ENCODE peak calls at places on chromosomes 1 and 21, in seven cellular contexts. M is neural crest cell, O is right lobe of liver, I is H54, J is uterus, P is right cardiac atrium, G is stromal cell of bone marrow. Q is an unnamed sample.

GRCh38 chr1:192053661-192054060 is 104.6 kb upstream of the RGS18 start:
- DNase-seq in M (no peak), O (no peak), I (no peak), J (no peak), P (no peak), G (peak; percentile 22), Q (no peak)

GRCh38 chr1:234598974-234599616 is 10.9 kb downstream of the IRF2BP2 start:
- DNase-seq in M (no peak), O (peak; percentile 49), I (no peak), J (no peak), P (peak; percentile 73), G (no peak), Q (no peak)

GRCh38 chr1:184456189-184456588 is 69.4 kb downstream of the C1orf21 start:
- DNase-seq in M (no peak), O (no peak), I (no peak), J (no peak), P (no peak), G (no peak), Q (no peak)

GRCh38 chr1:47650205-47650604 is 212.4 kb downstream of the FOXD2 start:
- DNase-seq in M (no peak), O (peak; percentile 62), I (peak; percentile 63), J (no peak), P (no peak), G (peak; percentile 33), Q (no peak)

GRCh38 chr1:236394905-236395779 is 1.1 kb downstream of the EDARADD start:
- DNase-seq in M (peak; percentile 35), O (peak; percentile 32), I (no peak), J (peak; percentile 17), P (peak; percentile 62), G (no peak), Q (no peak)

GRCh38 chr1:22729921-22730320 is 19.3 kb downstream of the EPHB2 start:
- DNase-seq in M (no peak), O (no peak), I (no peak), J (no peak), P (no peak), G (no peak), Q (no peak)

GRCh38 chr1:1777510-1777909 is 760 bp downstream of the NADK start:
- DNase-seq in M (no peak), O (no peak), I (no peak), J (no peak), P (peak; percentile 87), G (peak; percentile 33), Q (no peak)

GRCh38 chr1:152035406-152036315 is 1.1 kb downstream of the S100A11 start:
- DNase-seq in M (no peak), O (no peak), I (no peak), J (no peak), P (no peak), G (no peak), Q (no peak)

GRCh38 chr1:93177991-93178390 is 2.2 kb downstream of the TMED5 start:
- DNase-seq in M (no peak), O (no peak), I (no peak), J (no peak), P (no peak), G (no peak), Q (no peak)

GRCh38 chr1:201759194-201759814 is 69.7 kb upstream of the IPO9 start:
- DNase-seq in M (no peak), O (no peak), I (no peak), J (no peak), P (no peak), G (peak; percentile 67), Q (no peak)

GRCh38 chr21:35142036-35142825 is 93.1 kb upstream of the RUNX1 start:
- DNase-seq in M (no peak), O (no peak), I (no peak), J (no peak), P (no peak), G (no peak), Q (no peak)

GRCh38 chr1:17671314-17671705 is 83.8 kb upstream of the ACTL8 start:
- DNase-seq in M (no peak), O (no peak), I (no peak), J (no peak), P (peak; percentile 29), G (no peak), Q (no peak)

GRCh38 chr1:65317866-65318653 is 8.7 kb downstream of the DNAJC6 start:
- DNase-seq in M (no peak), O (no peak), I (no peak), J (no peak), P (no peak), G (no peak), Q (no peak)

GRCh38 chr1:221192055-221192454 is 312.8 kb downstream of the HLX start:
- DNase-seq in M (no peak), O (no peak), I (no peak), J (no peak), P (no peak), G (no peak), Q (no peak)

GRCh38 chr1:93735722-93736121 is 54.1 kb upstream of the BCAR3 start:
- DNase-seq in M (no peak), O (no peak), I (peak; percentile 57), J (no peak), P (no peak), G (peak; percentile 54), Q (peak; percentile 57)

GRCh38 chr1:47515390-47515789 is 77.5 kb downstream of the FOXD2 start:
- DNase-seq in M (no peak), O (no peak), I (no peak), J (no peak), P (no peak), G (no peak), Q (no peak)

Q was measured in AG09309.